ENCODE peak calls at places on chromosomes 6 and 20, in four cellular contexts. One of them, this sample, is unnamed.

GRCh38 chr20:8774412-8774811 is 294.5 kb upstream of the PLCB4 start:
- DNase-seq in IMR-90: no peak
- DNase-seq in mesothelial cell of epicardium: no peak
- DNase-seq in activated CD8-positive, alpha-beta T cell treated with anti-CD3 and anti-CD28 coated beads for 36 hours: no peak
- DNase-seq in this sample: no peak

GRCh38 chr6:48426636-48427035 is 315.6 kb upstream of the PTCHD4 start:
- DNase-seq in activated CD8-positive, alpha-beta T cell treated with anti-CD3 and anti-CD28 coated beads for 36 hours: no peak
- DNase-seq in mesothelial cell of epicardium: no peak
- DNase-seq in IMR-90: peak
- DNase-seq in this sample: no peak

GRCh38 chr6:144695858-144696533 is 410.9 kb downstream of the UTRN start:
- DNase-seq in IMR-90: no peak
- DNase-seq in activated CD8-positive, alpha-beta T cell treated with anti-CD3 and anti-CD28 coated beads for 36 hours: no peak
- DNase-seq in mesothelial cell of epicardium: no peak
- DNase-seq in this sample: no peak

GRCh38 chr6:107679457-107679856 is 144.7 kb downstream of the SCML4 start:
- DNase-seq in IMR-90: peak
- DNase-seq in mesothelial cell of epicardium: no peak
- DNase-seq in activated CD8-positive, alpha-beta T cell treated with anti-CD3 and anti-CD28 coated beads for 36 hours: peak
- DNase-seq in this sample: no peak

GRCh38 chr20:40955326-40955725 is 73.3 kb upstream of the TOP1 start:
- DNase-seq in mesothelial cell of epicardium: no peak
- DNase-seq in IMR-90: no peak
- DNase-seq in activated CD8-positive, alpha-beta T cell treated with anti-CD3 and anti-CD28 coated beads for 36 hours: no peak
- DNase-seq in this sample: no peak

GRCh38 chr6:147699637-147700036 is 191.1 kb downstream of the SAMD5 start:
- DNase-seq in activated CD8-positive, alpha-beta T cell treated with anti-CD3 and anti-CD28 coated beads for 36 hours: no peak
- DNase-seq in mesothelial cell of epicardium: no peak
- DNase-seq in IMR-90: peak
- DNase-seq in this sample: no peak

GRCh38 chr6:141675957-141676356 is 456.8 kb upstream of the GJE1 start:
- DNase-seq in activated CD8-positive, alpha-beta T cell treated with anti-CD3 and anti-CD28 coated beads for 36 hours: no peak
- DNase-seq in IMR-90: peak
- DNase-seq in mesothelial cell of epicardium: no peak
- DNase-seq in this sample: no peak

GRCh38 chr6:25010917-25011625 is 75.3 kb upstream of the RIPOR2 start:
- DNase-seq in activated CD8-positive, alpha-beta T cell treated with anti-CD3 and anti-CD28 coated beads for 36 hours: no peak
- DNase-seq in mesothelial cell of epicardium: no peak
- DNase-seq in IMR-90: peak
- DNase-seq in this sample: no peak

GRCh38 chr6:170116643-170117042 is 174.2 kb downstream of the DLL1 start:
- DNase-seq in IMR-90: no peak
- DNase-seq in activated CD8-positive, alpha-beta T cell treated with anti-CD3 and anti-CD28 coated beads for 36 hours: no peak
- DNase-seq in mesothelial cell of epicardium: no peak
- DNase-seq in this sample: no peak

GRCh38 chr20:40506567-40506966 is 182.5 kb downstream of the MAFB start:
- DNase-seq in mesothelial cell of epicardium: no peak
- DNase-seq in IMR-90: peak
- DNase-seq in activated CD8-positive, alpha-beta T cell treated with anti-CD3 and anti-CD28 coated beads for 36 hours: peak
- DNase-seq in this sample: no peak

GRCh38 chr6:118665011-118665410 is 13.6 kb upstream of the CEP85L start:
- DNase-seq in activated CD8-positive, alpha-beta T cell treated with anti-CD3 and anti-CD28 coated beads for 36 hours: peak
- DNase-seq in IMR-90: no peak
- DNase-seq in mesothelial cell of epicardium: no peak
- DNase-seq in this sample: no peak

GRCh38 chr6:188821-189655 is 103.2 kb upstream of the DUSP22 start:
- DNase-seq in IMR-90: peak
- DNase-seq in mesothelial cell of epicardium: peak
- DNase-seq in activated CD8-positive, alpha-beta T cell treated with anti-CD3 and anti-CD28 coated beads for 36 hours: peak
- DNase-seq in this sample: peak

GRCh38 chr20:45350217-45350616 is 2.0 kb upstream of the SDC4 start:
- DNase-seq in activated CD8-positive, alpha-beta T cell treated with anti-CD3 and anti-CD28 coated beads for 36 hours: no peak
- DNase-seq in IMR-90: no peak
- DNase-seq in mesothelial cell of epicardium: no peak
- DNase-seq in this sample: no peak

GRCh38 chr6:144990768-144991167 is 705.6 kb downstream of the UTRN start:
- DNase-seq in activated CD8-positive, alpha-beta T cell treated with anti-CD3 and anti-CD28 coated beads for 36 hours: no peak
- DNase-seq in IMR-90: no peak
- DNase-seq in mesothelial cell of epicardium: no peak
- DNase-seq in this sample: no peak

GRCh38 chr20:36744764-36745191 is 1.1 kb downstream of the NDRG3 start:
- DNase-seq in IMR-90: peak
- DNase-seq in activated CD8-positive, alpha-beta T cell treated with anti-CD3 and anti-CD28 coated beads for 36 hours: no peak
- DNase-seq in mesothelial cell of epicardium: no peak
- DNase-seq in this sample: no peak

GRCh38 chr20:47348539-47349142 is 7.9 kb downstream of the ZMYND8 start:
- DNase-seq in IMR-90: no peak
- DNase-seq in activated CD8-positive, alpha-beta T cell treated with anti-CD3 and anti-CD28 coated beads for 36 hours: no peak
- DNase-seq in mesothelial cell of epicardium: no peak
- DNase-seq in this sample: no peak

GRCh38 chr20:9647741-9648140 is 133.4 kb downstream of the LAMP5 start:
- DNase-seq in mesothelial cell of epicardium: no peak
- DNase-seq in IMR-90: no peak
- DNase-seq in activated CD8-positive, alpha-beta T cell treated with anti-CD3 and anti-CD28 coated beads for 36 hours: no peak
- DNase-seq in this sample: no peak

GRCh38 chr20:53578492-53579222 is 15.0 kb downstream of the ZNF217 start:
- DNase-seq in mesothelial cell of epicardium: no peak
- DNase-seq in activated CD8-positive, alpha-beta T cell treated with anti-CD3 and anti-CD28 coated beads for 36 hours: peak
- DNase-seq in IMR-90: peak
- DNase-seq in this sample: peak

GRCh38 chr20:6231551-6231950 is 108.7 kb upstream of the FERMT1 start:
- DNase-seq in IMR-90: peak
- DNase-seq in mesothelial cell of epicardium: no peak
- DNase-seq in activated CD8-positive, alpha-beta T cell treated with anti-CD3 and anti-CD28 coated beads for 36 hours: no peak
- DNase-seq in this sample: no peak

GRCh38 chr20:496126-496696 is 33.9 kb upstream of the TBC1D20 start:
- DNase-seq in mesothelial cell of epicardium: no peak
- DNase-seq in activated CD8-positive, alpha-beta T cell treated with anti-CD3 and anti-CD28 coated beads for 36 hours: no peak
- DNase-seq in IMR-90: peak
- DNase-seq in this sample: no peak

GRCh38 chr6:109184638-109185037 is 89.3 kb downstream of the CEP57L1 start:
- DNase-seq in IMR-90: no peak
- DNase-seq in mesothelial cell of epicardium: no peak
- DNase-seq in activated CD8-positive, alpha-beta T cell treated with anti-CD3 and anti-CD28 coated beads for 36 hours: no peak
- DNase-seq in this sample: peak

GRCh38 chr20:44600758-44601562 is 18.6 kb downstream of the PKIG start:
- DNase-seq in activated CD8-positive, alpha-beta T cell treated with anti-CD3 and anti-CD28 coated beads for 36 hours: no peak
- DNase-seq in IMR-90: peak
- DNase-seq in mesothelial cell of epicardium: no peak
- DNase-seq in this sample: no peak

GRCh38 chr6:7647504-7647903 is 57.5 kb downstream of the SNRNP48 start:
- DNase-seq in IMR-90: no peak
- DNase-seq in mesothelial cell of epicardium: no peak
- DNase-seq in activated CD8-positive, alpha-beta T cell treated with anti-CD3 and anti-CD28 coated beads for 36 hours: peak
- DNase-seq in this sample: no peak

GRCh38 chr20:22630698-22631097 is 46.3 kb upstream of the FOXA2 start:
- DNase-seq in mesothelial cell of epicardium: no peak
- DNase-seq in IMR-90: no peak
- DNase-seq in activated CD8-positive, alpha-beta T cell treated with anti-CD3 and anti-CD28 coated beads for 36 hours: no peak
- DNase-seq in this sample: no peak

GRCh38 chr6:119343573-119344146 is 5.9 kb downstream of the MAN1A1 start:
- DNase-seq in mesothelial cell of epicardium: no peak
- DNase-seq in IMR-90: no peak
- DNase-seq in activated CD8-positive, alpha-beta T cell treated with anti-CD3 and anti-CD28 coated beads for 36 hours: no peak
- DNase-seq in this sample: no peak

GRCh38 chr6:157631388-157631787 is 191.7 kb upstream of the SNX9 start:
- DNase-seq in mesothelial cell of epicardium: no peak
- DNase-seq in IMR-90: peak
- DNase-seq in activated CD8-positive, alpha-beta T cell treated with anti-CD3 and anti-CD28 coated beads for 36 hours: no peak
- DNase-seq in this sample: no peak

GRCh38 chr20:32695089-32695488 is 21.3 kb upstream of the C20orf203 start:
- DNase-seq in activated CD8-positive, alpha-beta T cell treated with anti-CD3 and anti-CD28 coated beads for 36 hours: no peak
- DNase-seq in mesothelial cell of epicardium: no peak
- DNase-seq in IMR-90: no peak
- DNase-seq in this sample: no peak

GRCh38 chr6:157821342-157822033 is 1.6 kb upstream of the SNX9 start:
- DNase-seq in IMR-90: peak
- DNase-seq in mesothelial cell of epicardium: no peak
- DNase-seq in activated CD8-positive, alpha-beta T cell treated with anti-CD3 and anti-CD28 coated beads for 36 hours: no peak
- DNase-seq in this sample: no peak

GRCh38 chr20:4788314-4788713 is 66.6 kb downstream of the PRND start:
- DNase-seq in mesothelial cell of epicardium: no peak
- DNase-seq in activated CD8-positive, alpha-beta T cell treated with anti-CD3 and anti-CD28 coated beads for 36 hours: no peak
- DNase-seq in IMR-90: no peak
- DNase-seq in this sample: no peak

GRCh38 chr6:12602951-12603710 is 113.4 kb upstream of the PHACTR1 start:
- DNase-seq in IMR-90: peak
- DNase-seq in activated CD8-positive, alpha-beta T cell treated with anti-CD3 and anti-CD28 coated beads for 36 hours: no peak
- DNase-seq in mesothelial cell of epicardium: no peak
- DNase-seq in this sample: peak

GRCh38 chr6:157596886-157597285 is 215.9 kb downstream of the ZDHHC14 start:
- DNase-seq in IMR-90: peak
- DNase-seq in activated CD8-positive, alpha-beta T cell treated with anti-CD3 and anti-CD28 coated beads for 36 hours: no peak
- DNase-seq in mesothelial cell of epicardium: no peak
- DNase-seq in this sample: no peak

GRCh38 chr20:23232219-23232581 is 118.4 kb upstream of the NXT1 start:
- DNase-seq in mesothelial cell of epicardium: no peak
- DNase-seq in IMR-90: no peak
- DNase-seq in activated CD8-positive, alpha-beta T cell treated with anti-CD3 and anti-CD28 coated beads for 36 hours: no peak
- DNase-seq in this sample: no peak

GRCh38 chr6:68876792-68877493 is 241.9 kb downstream of the ADGRB3 start:
- DNase-seq in mesothelial cell of epicardium: no peak
- DNase-seq in IMR-90: peak
- DNase-seq in activated CD8-positive, alpha-beta T cell treated with anti-CD3 and anti-CD28 coated beads for 36 hours: no peak
- DNase-seq in this sample: peak

GRCh38 chr20:43590036-43590391 is 723 bp upstream of the IFT52 start:
- DNase-seq in mesothelial cell of epicardium: no peak
- DNase-seq in IMR-90: no peak
- DNase-seq in activated CD8-positive, alpha-beta T cell treated with anti-CD3 and anti-CD28 coated beads for 36 hours: peak
- DNase-seq in this sample: peak

GRCh38 chr6:113383701-113384100 is 473.4 kb upstream of the MARCKS start:
- DNase-seq in mesothelial cell of epicardium: no peak
- DNase-seq in activated CD8-positive, alpha-beta T cell treated with anti-CD3 and anti-CD28 coated beads for 36 hours: no peak
- DNase-seq in IMR-90: peak
- DNase-seq in this sample: no peak

GRCh38 chr20:58895099-58895795 is 42.7 kb downstream of the GNAS start:
- DNase-seq in IMR-90: no peak
- DNase-seq in activated CD8-positive, alpha-beta T cell treated with anti-CD3 and anti-CD28 coated beads for 36 hours: no peak
- DNase-seq in mesothelial cell of epicardium: no peak
- DNase-seq in this sample: no peak

GRCh38 chr6:131561925-131562707 is 10.9 kb upstream of the ARG1 start:
- DNase-seq in IMR-90: no peak
- DNase-seq in activated CD8-positive, alpha-beta T cell treated with anti-CD3 and anti-CD28 coated beads for 36 hours: no peak
- DNase-seq in mesothelial cell of epicardium: no peak
- DNase-seq in this sample: no peak

GRCh38 chr6:11785449-11785951 is 6.9 kb upstream of the ADTRP start:
- DNase-seq in IMR-90: no peak
- DNase-seq in activated CD8-positive, alpha-beta T cell treated with anti-CD3 and anti-CD28 coated beads for 36 hours: peak
- DNase-seq in mesothelial cell of epicardium: no peak
- DNase-seq in this sample: no peak

GRCh38 chr6:46390153-46390876 is 100.9 kb downstream of the RCAN2 start:
- DNase-seq in mesothelial cell of epicardium: no peak
- DNase-seq in IMR-90: no peak
- DNase-seq in activated CD8-positive, alpha-beta T cell treated with anti-CD3 and anti-CD28 coated beads for 36 hours: no peak
- DNase-seq in this sample: no peak

DNA sequence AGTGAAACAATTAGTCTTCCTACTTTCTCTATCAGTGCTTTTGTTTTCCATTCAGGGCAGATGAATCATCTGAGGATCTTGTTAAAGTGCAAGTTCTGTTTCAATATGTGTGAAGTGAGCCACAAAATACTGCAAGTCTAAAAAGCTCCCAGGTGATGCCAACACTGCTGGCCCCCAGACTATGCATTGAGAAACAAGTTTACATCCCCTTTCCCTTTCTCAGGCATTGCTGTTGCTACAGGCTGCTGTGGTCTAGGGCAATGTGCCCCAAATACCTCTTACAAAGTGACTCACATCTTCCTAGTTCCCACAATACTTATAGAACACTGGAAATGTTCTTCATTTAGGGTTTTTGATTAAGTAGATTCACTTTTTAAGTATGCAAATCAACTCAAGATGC is 31.8 kb downstream of the ABRACL start:
- DNase-seq in activated CD8-positive, alpha-beta T cell treated with anti-CD3 and anti-CD28 coated beads for 36 hours: peak
- DNase-seq in mesothelial cell of epicardium: no peak
- DNase-seq in IMR-90: peak
- DNase-seq in this sample: no peak
- TF ChIP-seq CTCF in activated CD8-positive, alpha-beta T cell treated with anti-CD3 and anti-CD28 coated beads for 36 hours: no peak
- TF ChIP-seq CTCF in mesothelial cell of epicardium: no peak
- TF ChIP-seq CTCF in IMR-90: no peak
- TF ChIP-seq CTCF in this sample: no peak

GRCh38 chr20:60057866-60058807 is 99.9 kb downstream of the CDH26 start:
- DNase-seq in mesothelial cell of epicardium: no peak
- DNase-seq in activated CD8-positive, alpha-beta T cell treated with anti-CD3 and anti-CD28 coated beads for 36 hours: peak
- DNase-seq in IMR-90: peak
- DNase-seq in this sample: peak
- TF ChIP-seq CTCF in mesothelial cell of epicardium: no peak
- TF ChIP-seq CTCF in activated CD8-positive, alpha-beta T cell treated with anti-CD3 and anti-CD28 coated beads for 36 hours: no peak
- TF ChIP-seq CTCF in IMR-90: no peak
- TF ChIP-seq CTCF in this sample: no peak

GRCh38 chr6:83917001-83917400 is 57.5 kb downstream of the CYB5R4 start:
- DNase-seq in IMR-90: peak
- DNase-seq in mesothelial cell of epicardium: no peak
- DNase-seq in activated CD8-positive, alpha-beta T cell treated with anti-CD3 and anti-CD28 coated beads for 36 hours: no peak
- DNase-seq in this sample: no peak

GRCh38 chr6:83920017-83920416 is 60.5 kb downstream of the CYB5R4 start:
- DNase-seq in IMR-90: peak
- DNase-seq in mesothelial cell of epicardium: no peak
- DNase-seq in activated CD8-positive, alpha-beta T cell treated with anti-CD3 and anti-CD28 coated beads for 36 hours: no peak
- DNase-seq in this sample: no peak

DNA sequence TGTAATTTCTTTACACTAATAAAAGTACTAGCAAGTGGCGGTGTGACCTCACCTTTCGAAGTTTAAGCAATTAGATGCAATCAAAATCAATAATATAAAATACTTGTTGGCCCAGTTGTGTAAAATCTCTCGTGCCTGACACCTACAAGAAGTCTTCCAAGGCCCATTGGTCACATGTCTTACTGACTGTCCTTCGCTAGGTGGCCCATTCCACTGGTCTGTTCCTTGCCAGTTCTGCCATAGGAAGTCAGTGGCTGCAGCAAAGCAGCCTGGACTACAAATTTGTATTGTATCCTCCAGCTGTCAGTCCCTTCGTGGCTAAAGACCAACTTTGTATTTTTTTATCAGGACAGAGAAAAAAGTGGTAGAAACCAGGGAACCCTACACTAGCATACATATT is 61.8 kb downstream of the CYB5R4 start:
- DNase-seq in activated CD8-positive, alpha-beta T cell treated with anti-CD3 and anti-CD28 coated beads for 36 hours: no peak
- DNase-seq in mesothelial cell of epicardium: no peak
- DNase-seq in IMR-90: no peak
- DNase-seq in this sample: no peak
- TF ChIP-seq CTCF in activated CD8-positive, alpha-beta T cell treated with anti-CD3 and anti-CD28 coated beads for 36 hours: no peak
- TF ChIP-seq CTCF in mesothelial cell of epicardium: no peak
- TF ChIP-seq CTCF in IMR-90: no peak
- TF ChIP-seq CTCF in this sample: no peak

GRCh38 chr6:53031281-53031680 is 33.9 kb upstream of the FBXO9 start:
- DNase-seq in IMR-90: no peak
- DNase-seq in activated CD8-positive, alpha-beta T cell treated with anti-CD3 and anti-CD28 coated beads for 36 hours: no peak
- DNase-seq in mesothelial cell of epicardium: no peak
- DNase-seq in this sample: no peak
- TF ChIP-seq CTCF in IMR-90: no peak
- TF ChIP-seq CTCF in activated CD8-positive, alpha-beta T cell treated with anti-CD3 and anti-CD28 coated beads for 36 hours: no peak
- TF ChIP-seq CTCF in mesothelial cell of epicardium: no peak
- TF ChIP-seq CTCF in this sample: no peak